ENCODE peak calls at places on chromosomes 3 and 15, in six cellular contexts. C is IMR-90, B is HL-60, V is PC-9, R is tibial artery, J is heart right ventricle. L is an unnamed sample. For H3K27me3, the result is how much of the 10 kb centered on the place peaks cover.

GRCh38 chr15:68985361-68985891 is 29.1 kb upstream of the NOX5 start:
- DNase-seq in R (no peak), C (no peak), J (no peak), B (no peak), V (no peak), L (no peak)

GRCh38 chr3:50436063-50436674 is 67.3 kb downstream of the CACNA2D2 start:
- DNase-seq in B (peak), R (peak), C (peak), J (peak), V (peak), L (no peak)

GRCh38 chr15:66844747-66845145 is 142.7 kb downstream of the SMAD6 start:
- DNase-seq in R (no peak), J (no peak), V (no peak), B (no peak), C (no peak), L (no peak)

GRCh38 chr3:141789281-141789680 is 26.1 kb downstream of the GRK7 start:
- DNase-seq in J (no peak), B (no peak), C (no peak), R (no peak), V (no peak), L (no peak)

GRCh38 chr3:148790370-148790769 is 37.2 kb upstream of the CPB1 start:
- DNase-seq in V (no peak), J (no peak), C (no peak), R (no peak), B (no peak), L (no peak)

GRCh38 chr3:99248913-99249312 is 347.4 kb upstream of the DCBLD2 start:
- DNase-seq in J (no peak), C (no peak), V (no peak), R (no peak), B (no peak), L (no peak)

GRCh38 chr3:150545419-150546225 is 674 bp downstream of the SERP1 start:
- DNase-seq in B (no peak), V (peak), J (peak), C (no peak), R (no peak), L (no peak)

GRCh38 chr15:66590435-66590834 is 24.6 kb upstream of the LCTL start:
- DNase-seq in R (no peak), V (no peak), J (no peak), B (no peak), C (no peak), L (no peak)

GRCh38 chr3:197974016-197974415 is 14.0 kb downstream of the LMLN start:
- DNase-seq in J (no peak), C (no peak), R (no peak), V (no peak), B (no peak), L (no peak)

GRCh38 chr3:163587342-163587741 is 1491.0 kb downstream of the SI start:
- DNase-seq in R (no peak), V (no peak), B (no peak), C (no peak), J (no peak), L (no peak)

GRCh38 chr3:77837626-77838025 is 797.7 kb downstream of the ROBO2 start:
- DNase-seq in C (no peak), B (no peak), R (no peak), V (no peak), J (no peak), L (no peak)

GRCh38 chr3:186787642-186788481 is 4.5 kb downstream of the EIF4A2 start:
- DNase-seq in B (no peak), R (no peak), C (no peak), V (no peak), J (no peak), L (no peak)

GRCh38 chr15:28890711-28891495 is 5.1 kb downstream of the APBA2 start:
- DNase-seq in R (no peak), V (no peak), C (no peak), B (no peak), J (no peak), L (no peak)

GRCh38 chr3:76436895-76437294 is 603.0 kb upstream of the ROBO2 start:
- DNase-seq in R (no peak), J (no peak), V (no peak), B (no peak), C (peak), L (no peak)

GRCh38 chr15:90762109-90762508 is 45.0 kb downstream of the BLM start:
- DNase-seq in J (peak), B (peak), C (peak), R (peak), V (no peak), L (no peak)

GRCh38 chr3:52926556-52926955 is 29.2 kb upstream of the STIMATE start:
- DNase-seq in V (no peak), B (no peak), J (no peak), C (no peak), R (no peak), L (no peak)

GRCh38 chr3:99269606-99270355 is 368.3 kb upstream of the DCBLD2 start:
- DNase-seq in R (peak), B (no peak), J (peak), C (no peak), V (no peak), L (no peak)

GRCh38 chr3:130626021-130626420 is 109.0 kb downstream of the COL6A6 start:
- DNase-seq in C (peak), R (no peak), J (no peak), B (no peak), V (no peak), L (no peak)

GRCh38 chr15:81270781-81271491 is 53.0 kb downstream of the STARD5 start:
- DNase-seq in V (no peak), R (no peak), J (no peak), B (no peak), C (peak), L (no peak)

GRCh38 chr15:77500986-77501385 is 80.3 kb downstream of the HMG20A start:
- DNase-seq in R (no peak), B (no peak), J (no peak), V (peak), C (peak), L (no peak)

GRCh38 chr3:141955163-141955562 is 78.7 kb downstream of the ATP1B3 start:
- DNase-seq in V (no peak), C (peak), B (no peak), J (no peak), R (no peak), L (no peak)

GRCh38 chr15:90686435-90687218 is 30.5 kb upstream of the BLM start:
- DNase-seq in V (no peak), J (no peak), R (no peak), B (peak), C (peak), L (no peak)

GRCh38 chr3:170808041-170808440 is 62.0 kb downstream of the RPL22L1 start:
- DNase-seq in C (no peak), R (no peak), J (no peak), V (no peak), B (no peak), L (no peak)

GRCh38 chr15:66661432-66662096 is 40.5 kb upstream of the SMAD6 start:
- DNase-seq in C (no peak), J (peak), R (peak), V (no peak), B (no peak), L (no peak)

GRCh38 chr3:67526246-67526645 is 128.2 kb downstream of the SUCLG2 start:
- DNase-seq in V (peak), R (no peak), B (no peak), J (no peak), C (peak), L (no peak)

GRCh38 chr3:101900736-101901135 is 51.4 kb downstream of the NFKBIZ start:
- DNase-seq in V (no peak), J (no peak), B (no peak), C (no peak), R (no peak), L (no peak)

GRCh38 chr15:66638377-66638776 is 63.7 kb upstream of the SMAD6 start:
- DNase-seq in R (no peak), C (no peak), V (no peak), J (no peak), B (no peak), L (no peak)

GRCh38 chr3:141106842-141107241 is 55.7 kb downstream of the SPSB4 start:
- DNase-seq in R (no peak), V (no peak), J (no peak), C (no peak), B (no peak), L (no peak)

GRCh38 chr3:129481783-129482332 is 41.8 kb downstream of the IFT122 start:
- DNase-seq in C (no peak), V (no peak), R (peak), J (no peak), B (no peak), L (no peak)

GRCh38 chr3:156135921-156136655 is 15.7 kb downstream of the KCNAB1 start:
- DNase-seq in C (no peak), V (no peak), B (no peak), R (no peak), J (no peak), L (no peak)

GRCh38 chr3:120077726-120078125 is 16.5 kb downstream of the GSK3B start:
- DNase-seq in J (no peak), R (no peak), B (no peak), V (no peak), C (no peak), L (no peak)

GRCh38 chr15:38425269-38425668 is 28.7 kb upstream of the FAM98B start:
- DNase-seq in R (no peak), B (no peak), J (no peak), V (no peak), C (no peak), L (no peak)

GRCh38 chr3:126005951-126006350 is 37.0 kb downstream of the ROPN1B start:
- DNase-seq in C (peak), V (no peak), J (no peak), R (no peak), B (no peak), L (no peak)

GRCh38 chr15:77542491-77543001 is 90.2 kb downstream of the LINGO1 start:
- DNase-seq in V (no peak), B (no peak), J (no peak), R (no peak), C (peak), L (no peak)

GRCh38 chr3:62041681-62042080 is 331.7 kb downstream of the FEZF2 start:
- DNase-seq in J (no peak), C (no peak), R (no peak), B (no peak), V (no peak), L (no peak)

GRCh38 chr15:94042163-94042954 is 189.0 kb upstream of the MCTP2 start:
- DNase-seq in R (no peak), B (no peak), C (peak), J (no peak), V (no peak), L (no peak)

GRCh38 chr15:65870889-65871533 is 1.7 kb downstream of the RAB11A start:
- DNase-seq in J (no peak), B (no peak), V (no peak), C (peak), R (no peak), L (no peak)

GRCh38 chr3:159766563-159767185 is 222.0 kb upstream of the IL12A start:
- DNase-seq in B (no peak), C (peak), R (no peak), J (peak), V (no peak), L (no peak)

GRCh38 chr3:74897006-74897405 is 282.5 kb upstream of the CNTN3 start:
- DNase-seq in C (no peak), V (no peak), J (no peak), B (no peak), R (no peak), L (no peak)
- TF ChIP-seq CTCF in C (peak), V (peak), J (no peak), B (no peak), R (no peak), L (peak)

GRCh38 chr3:158102660-158103085 is 3.5 kb downstream of the SHOX2 start:
- DNase-seq in C (no peak), R (no peak), J (no peak), B (no peak), V (no peak), L (no peak)

GRCh38 chr3:158103131-158103955 is 2.9 kb downstream of the SHOX2 start:
- DNase-seq in B (no peak), C (no peak), R (peak), V (no peak), J (peak), L (no peak)

GRCh38 chr3:158105124-158105709 is 1.0 kb downstream of the SHOX2 start:
- DNase-seq in J (peak), C (no peak), R (peak), V (no peak), B (no peak), L (no peak)

GRCh38 chr3:158104346-158105020 is 1.7 kb downstream of the SHOX2 start:
- DNase-seq in B (no peak), R (no peak), J (no peak), C (no peak), V (no peak), L (no peak)

DNA sequence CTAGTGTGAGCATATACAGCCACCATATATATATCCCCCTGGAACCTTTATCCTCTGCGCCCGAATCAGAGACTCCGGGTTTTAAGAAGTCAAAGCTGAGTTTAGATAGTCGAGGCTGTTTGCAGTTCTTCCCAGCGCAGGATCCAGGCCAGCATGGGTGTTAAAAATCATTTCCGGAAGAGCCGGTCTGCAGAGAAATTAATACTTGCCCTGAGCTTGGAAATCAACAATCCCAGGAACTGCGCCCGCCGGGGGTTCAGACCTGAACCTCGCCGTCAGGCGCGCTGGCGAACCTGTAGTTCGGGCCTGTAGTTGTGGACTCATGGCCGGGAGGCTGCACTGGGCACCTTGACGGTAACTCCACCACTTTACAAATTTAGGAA is 2.3 kb downstream of the SHOX2 start:
- DNase-seq in C (no peak), V (no peak), R (peak), B (no peak), J (no peak), L (no peak)
- H3K4me3 ChIP-seq in C (no peak), V (no peak), R (peak), B (no peak), J (no peak), L (no peak)

DNA sequence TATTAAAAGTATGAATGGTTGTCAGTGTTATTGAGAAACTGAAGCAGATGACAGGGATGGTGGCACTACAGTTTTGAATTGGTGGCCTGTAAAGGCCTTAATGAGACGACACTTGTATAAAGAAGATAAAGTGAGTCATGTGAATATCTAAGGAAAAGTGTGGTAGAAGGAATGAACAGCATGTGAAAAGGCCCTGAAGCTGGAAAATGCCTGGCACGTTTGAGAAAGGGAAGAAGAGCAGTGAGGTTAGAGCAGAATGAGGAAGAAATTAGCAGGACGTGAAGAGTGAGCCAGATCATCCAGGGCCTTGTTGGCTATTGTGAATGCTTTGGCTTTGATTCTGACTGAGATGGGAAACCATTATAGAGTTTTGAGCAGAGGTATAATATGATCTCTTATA is 387.6 kb upstream of the DPH6 start:
- DNase-seq in R (no peak), C (no peak), V (no peak), B (no peak), J (no peak), L (no peak)
- H3K27me3 ChIP-seq in R (under half), C (under half), V (under half), B (under half), J (under half), L (under half)

GRCh38 chr3:173411288-173412064 is 13.9 kb downstream of the NLGN1 start:
- DNase-seq in R (no peak), V (peak), C (peak), J (peak), B (no peak), L (no peak)
- TF ChIP-seq CTCF in R (peak), V (peak), C (peak), J (peak), B (peak), L (peak)

L was measured in kidney epithelial cell.